ENCODE peak calls at places on chromosomes 4 and X, in seven cellular contexts. I is fibroblast of lung; K is foreskin keratinocyte; U is omental fat pad; Q is GM12865; S is hepatocyte; P is CD4-positive, alpha-beta T cell. F is an unnamed sample.

GRCh38 chrX:13128104-13128503 is 83.7 kb upstream of the FAM9C start:
- DNase-seq in K (peak; percentile 22), S (no peak), P (no peak), I (peak; percentile 60), Q (no peak), U (no peak), F (no peak)

GRCh38 chrX:149527705-149528104 is 13.1 kb upstream of the EOLA1 start:
- DNase-seq in I (no peak), Q (peak; percentile 45), P (no peak), U (no peak), K (no peak), S (no peak), F (no peak)

GRCh38 chr4:106208481-106209460 is 107.2 kb downstream of the TBCK start:
- DNase-seq in P (no peak), U (no peak), S (no peak), K (no peak), I (no peak), Q (no peak), F (no peak)

GRCh38 chr4:6402566-6403399 is 69.6 kb downstream of the PPP2R2C start:
- DNase-seq in Q (no peak), I (no peak), P (no peak), U (no peak), K (no peak), S (no peak), F (no peak)

GRCh38 chr4:81919810-81920209 is 448.1 kb upstream of the RASGEF1B start:
- DNase-seq in U (no peak), P (no peak), K (no peak), S (no peak), Q (no peak), I (no peak), F (no peak)

GRCh38 chr4:53591372-53591892 is at the start of gene LNX1:
- DNase-seq in I (no peak), Q (no peak), U (no peak), K (peak; percentile 79), S (peak; percentile 97), P (no peak), F (no peak)

GRCh38 chr4:43843501-43843900 is 605.1 kb downstream of the KCTD8 start:
- DNase-seq in U (no peak), I (no peak), Q (no peak), P (no peak), K (no peak), S (peak; percentile 34), F (no peak)

GRCh38 chr4:147975902-147976301 is 244.0 kb downstream of the ARHGAP10 start:
- DNase-seq in K (peak; percentile 75), S (no peak), Q (no peak), I (no peak), P (no peak), U (no peak), F (no peak)

GRCh38 chr4:154164931-154165839 is 326.4 kb downstream of the DCHS2 start:
- DNase-seq in I (peak; percentile 93), K (peak; percentile 86), P (no peak), S (peak; percentile 16), Q (peak; percentile 51), U (no peak), F (no peak)

GRCh38 chrX:30643313-30643821 is 9.9 kb upstream of the GK start:
- DNase-seq in Q (no peak), P (no peak), I (peak; percentile 88), S (no peak), U (no peak), K (no peak), F (no peak)

GRCh38 chr4:32145987-32146386 is 1425.8 kb downstream of the PCDH7 start:
- DNase-seq in K (no peak), U (no peak), Q (no peak), I (no peak), S (no peak), P (no peak), F (no peak)

GRCh38 chrX:38126179-38126578 is 94.5 kb downstream of the SRPX start:
- DNase-seq in P (no peak), I (no peak), S (no peak), K (no peak), Q (no peak), U (no peak), F (no peak)

GRCh38 chrX:71871367-71871766 is 39.3 kb upstream of the NHSL2 start:
- DNase-seq in S (no peak), I (no peak), U (no peak), P (no peak), Q (no peak), K (peak; percentile 74), F (no peak)

GRCh38 chrX:150200820-150201287 is 162.3 kb upstream of the MAMLD1 start:
- DNase-seq in P (no peak), U (no peak), Q (peak; percentile 84), K (peak; percentile 97), S (peak; percentile 71), I (peak; percentile 95), F (no peak)

GRCh38 chrX:133953785-133954355 is 31.5 kb downstream of the GPC3 start:
- DNase-seq in Q (no peak), I (no peak), P (no peak), S (no peak), U (no peak), K (no peak), F (no peak)

GRCh38 chrX:45756562-45756961 is 555.9 kb upstream of the DIPK2B start:
- DNase-seq in K (no peak), U (no peak), P (no peak), I (no peak), S (no peak), Q (no peak), F (no peak)

GRCh38 chrX:24153175-24153795 is 3.8 kb downstream of the ZFX start:
- DNase-seq in S (peak; percentile 35), I (no peak), K (no peak), Q (peak; percentile 49), P (no peak), U (no peak), F (no peak)

DNA sequence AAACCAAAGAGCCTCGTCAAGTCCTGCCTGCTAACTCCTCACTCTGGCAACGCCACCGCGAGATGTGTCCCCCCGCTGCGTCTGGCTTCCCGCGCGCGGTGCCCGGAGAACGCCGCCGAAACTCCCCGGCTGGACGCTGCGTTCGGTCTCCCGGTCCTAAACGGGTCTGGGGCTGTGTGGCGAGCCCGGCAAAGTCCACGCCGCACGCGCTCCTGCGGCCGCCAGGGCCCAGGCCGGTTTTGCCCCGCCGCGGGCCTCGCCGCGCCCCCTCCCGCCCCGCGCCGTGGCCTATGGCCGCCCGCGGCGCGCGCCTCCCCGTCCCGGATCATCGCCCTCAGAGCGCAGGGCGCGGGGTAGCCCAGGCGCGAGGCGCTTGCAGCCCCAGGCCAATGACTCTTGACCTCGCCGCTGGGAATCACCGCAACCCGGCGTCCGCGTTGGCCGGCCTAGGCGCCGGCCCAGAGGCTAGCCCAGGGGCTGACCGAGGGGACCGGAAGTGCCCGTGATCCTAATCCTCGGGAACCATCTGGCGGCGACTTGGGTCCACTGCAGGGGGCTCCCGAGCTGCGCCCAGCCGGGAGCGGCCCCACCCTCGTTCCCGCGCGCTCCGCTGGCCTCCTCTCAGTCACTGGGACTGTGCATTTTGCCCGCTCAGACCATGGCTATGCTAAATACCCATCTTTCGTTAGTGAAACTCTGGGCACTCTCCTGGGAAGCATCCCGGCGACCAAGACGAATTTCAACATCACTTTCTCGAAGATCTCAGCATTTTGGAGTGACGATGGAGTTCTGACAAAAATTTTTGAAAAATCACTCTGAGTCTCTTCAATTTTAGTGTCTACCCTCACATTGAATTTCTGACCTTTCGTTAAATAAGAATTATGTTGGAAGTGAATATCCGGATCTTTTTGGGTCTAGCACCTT is at the start of gene AADAT:
- DNase-seq in P (no peak), I (peak; percentile 80), K (peak; percentile 60), S (peak; percentile 91), U (peak; percentile 35), Q (peak; percentile 3), F (peak; percentile 66)
- TF ChIP-seq CTCF in P (no peak), I (peak; percentile 61), K (peak; percentile 75), S (peak; percentile 75), U (no peak), Q (peak; percentile 7), F (peak; percentile 62)

GRCh38 chr4:71941001-71941400 is 90.8 kb upstream of the NPFFR2 start:
- DNase-seq in I (no peak), S (peak; percentile 52), K (peak; percentile 11), U (no peak), Q (peak; percentile 39), P (no peak), F (no peak)
- TF ChIP-seq CTCF in I (no peak), S (peak; percentile 52), K (peak; percentile 44), U (no peak), Q (peak; percentile 19), P (no peak), F (peak; percentile 41)

DNA sequence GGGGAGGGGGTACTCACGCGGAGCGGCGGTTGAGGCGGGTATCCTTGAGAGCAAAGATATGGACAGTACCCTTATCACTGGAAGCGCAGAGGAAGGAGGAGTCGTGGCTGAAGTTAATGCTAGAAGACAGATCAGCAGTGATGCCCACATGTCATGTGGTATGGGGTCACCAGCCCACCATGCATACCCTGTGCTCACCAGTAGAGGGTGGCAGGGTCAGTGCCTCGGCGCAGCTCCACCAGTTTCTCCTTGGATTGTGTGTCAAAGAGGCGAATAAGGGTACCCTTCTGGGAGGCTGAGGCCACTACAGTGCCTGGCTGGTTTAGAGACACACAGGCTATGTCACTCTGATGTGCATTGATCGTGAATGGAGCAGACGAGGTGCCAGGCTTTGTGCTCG is 1.5 kb upstream of the PRAF2 start:
- DNase-seq in S (no peak), U (no peak), P (no peak), I (no peak), Q (no peak), K (no peak), F (no peak)
- TF ChIP-seq CTCF in S (no peak), U (no peak), P (no peak), I (no peak), Q (no peak), K (no peak), F (no peak)

DNA sequence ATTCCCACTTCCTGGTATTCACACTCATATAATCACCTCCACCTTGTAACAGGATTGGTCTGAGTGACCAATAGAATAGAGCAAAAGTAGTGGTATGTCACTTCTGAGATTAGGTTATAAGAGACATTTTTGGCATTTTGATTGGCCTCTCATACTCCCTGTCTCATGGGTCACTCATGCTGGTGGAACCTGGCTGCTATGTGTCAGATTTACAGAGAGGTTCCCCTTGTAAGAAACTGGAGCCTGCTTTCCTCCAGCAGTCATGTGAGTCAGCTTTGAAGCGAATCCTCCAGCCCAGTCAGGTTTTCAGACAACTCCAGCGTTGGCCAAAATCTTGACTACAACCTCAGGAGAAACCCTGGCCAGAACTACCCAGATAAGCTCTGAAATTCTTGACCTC is 2.6 kb upstream of the OTUD4 start:
- DNase-seq in Q (no peak), U (no peak), K (peak; percentile 26), P (no peak), S (no peak), I (no peak), F (no peak)
- TF ChIP-seq CTCF in Q (no peak), U (no peak), K (no peak), P (no peak), S (no peak), I (no peak), F (no peak)

GRCh38 chr4:42750831-42751230 is 93.9 kb upstream of the ATP8A1 start:
- DNase-seq in K (no peak), Q (no peak), P (no peak), U (no peak), S (no peak), I (no peak), F (no peak)

DNA sequence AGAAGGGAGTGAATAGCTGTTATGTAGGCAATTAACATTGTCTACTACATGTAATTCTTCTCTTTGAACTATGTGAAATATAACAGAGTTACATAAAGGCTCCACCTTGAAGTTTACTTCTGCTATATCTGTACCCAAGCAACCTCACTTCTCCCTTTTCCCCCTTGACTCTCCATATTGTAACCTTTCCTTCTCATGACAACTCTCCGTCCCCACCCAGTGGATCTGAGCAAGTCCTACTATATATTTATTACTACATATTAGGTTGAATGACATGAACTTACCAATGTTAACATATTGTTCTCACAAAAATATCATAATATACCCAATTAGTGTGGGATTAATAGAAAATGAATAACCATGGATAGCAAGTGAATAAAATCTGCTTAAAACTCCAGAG is 93.2 kb upstream of the ATP8A1 start:
- DNase-seq in Q (peak; percentile 54), K (no peak), U (no peak), S (peak; percentile 16), P (no peak), I (no peak), F (no peak)
- TF ChIP-seq CTCF in Q (peak; percentile 31), K (no peak), U (no peak), S (peak; percentile 33), P (peak; percentile 47), I (no peak), F (peak; percentile 56)